ENCODE peak calls at places on chromosomes 4 and X, in eight cellular contexts. One of them, this sample, is unnamed.

GRCh38 chrX:155899366-155899765 is 18.2 kb downstream of the VAMP7 start:
- DNase-seq in uterus: no peak
- DNase-seq in Peyer's patch: no peak
- DNase-seq in stimulated activated CD8-positive, alpha-beta memory T cell treated with anti-CD3 and anti-CD28 coated beads, Interleukin-15, amount 100 ng/mL, for 24 hours: no peak
- DNase-seq in frontal cortex: no peak
- DNase-seq in CD4-positive, CD25-positive, alpha-beta regulatory T cell: no peak
- DNase-seq in LNCaP clone FGC: no peak
- DNase-seq in astrocyte of the cerebellum: no peak
- DNase-seq in this sample: no peak

GRCh38 chr4:87179751-87180150 is 40.7 kb downstream of the KLHL8 start:
- DNase-seq in uterus: no peak
- DNase-seq in Peyer's patch: no peak
- DNase-seq in stimulated activated CD8-positive, alpha-beta memory T cell treated with anti-CD3 and anti-CD28 coated beads, Interleukin-15, amount 100 ng/mL, for 24 hours: no peak
- DNase-seq in frontal cortex: no peak
- DNase-seq in CD4-positive, CD25-positive, alpha-beta regulatory T cell: no peak
- DNase-seq in LNCaP clone FGC: no peak
- DNase-seq in astrocyte of the cerebellum: peak
- DNase-seq in this sample: no peak

GRCh38 chr4:113069212-113069892 is 19.9 kb downstream of the ANK2 start:
- DNase-seq in uterus: no peak
- DNase-seq in Peyer's patch: no peak
- DNase-seq in stimulated activated CD8-positive, alpha-beta memory T cell treated with anti-CD3 and anti-CD28 coated beads, Interleukin-15, amount 100 ng/mL, for 24 hours: no peak
- DNase-seq in frontal cortex: no peak
- DNase-seq in CD4-positive, CD25-positive, alpha-beta regulatory T cell: no peak
- DNase-seq in LNCaP clone FGC: no peak
- DNase-seq in astrocyte of the cerebellum: no peak
- DNase-seq in this sample: no peak

GRCh38 chr4:107069049-107069448 is 32.9 kb upstream of the DKK2 start:
- DNase-seq in uterus: no peak
- DNase-seq in Peyer's patch: no peak
- DNase-seq in stimulated activated CD8-positive, alpha-beta memory T cell treated with anti-CD3 and anti-CD28 coated beads, Interleukin-15, amount 100 ng/mL, for 24 hours: no peak
- DNase-seq in frontal cortex: no peak
- DNase-seq in CD4-positive, CD25-positive, alpha-beta regulatory T cell: no peak
- DNase-seq in LNCaP clone FGC: no peak
- DNase-seq in astrocyte of the cerebellum: no peak
- DNase-seq in this sample: no peak

GRCh38 chr4:163535657-163536056 is 41.2 kb downstream of the TMA16 start:
- DNase-seq in uterus: no peak
- DNase-seq in Peyer's patch: no peak
- DNase-seq in stimulated activated CD8-positive, alpha-beta memory T cell treated with anti-CD3 and anti-CD28 coated beads, Interleukin-15, amount 100 ng/mL, for 24 hours: no peak
- DNase-seq in frontal cortex: no peak
- DNase-seq in CD4-positive, CD25-positive, alpha-beta regulatory T cell: no peak
- DNase-seq in LNCaP clone FGC: no peak
- DNase-seq in astrocyte of the cerebellum: no peak
- DNase-seq in this sample: no peak

GRCh38 chr4:181968371-181968770 is 274.8 kb upstream of the TENM3 start:
- DNase-seq in uterus: no peak
- DNase-seq in Peyer's patch: no peak
- DNase-seq in stimulated activated CD8-positive, alpha-beta memory T cell treated with anti-CD3 and anti-CD28 coated beads, Interleukin-15, amount 100 ng/mL, for 24 hours: no peak
- DNase-seq in frontal cortex: no peak
- DNase-seq in CD4-positive, CD25-positive, alpha-beta regulatory T cell: no peak
- DNase-seq in LNCaP clone FGC: no peak
- DNase-seq in astrocyte of the cerebellum: peak
- DNase-seq in this sample: no peak

GRCh38 chr4:174119051-174119450 is 164.4 kb downstream of the FBXO8 start:
- DNase-seq in uterus: peak
- DNase-seq in Peyer's patch: no peak
- DNase-seq in stimulated activated CD8-positive, alpha-beta memory T cell treated with anti-CD3 and anti-CD28 coated beads, Interleukin-15, amount 100 ng/mL, for 24 hours: no peak
- DNase-seq in frontal cortex: no peak
- DNase-seq in CD4-positive, CD25-positive, alpha-beta regulatory T cell: no peak
- DNase-seq in LNCaP clone FGC: no peak
- DNase-seq in astrocyte of the cerebellum: peak
- DNase-seq in this sample: no peak

GRCh38 chrX:55135171-55135570 is 46.4 kb downstream of the PAGE2 start:
- DNase-seq in uterus: peak
- DNase-seq in Peyer's patch: peak
- DNase-seq in stimulated activated CD8-positive, alpha-beta memory T cell treated with anti-CD3 and anti-CD28 coated beads, Interleukin-15, amount 100 ng/mL, for 24 hours: no peak
- DNase-seq in frontal cortex: no peak
- DNase-seq in CD4-positive, CD25-positive, alpha-beta regulatory T cell: peak
- DNase-seq in LNCaP clone FGC: no peak
- DNase-seq in astrocyte of the cerebellum: peak
- DNase-seq in this sample: peak

GRCh38 chrX:20354505-20354904 is 87.8 kb upstream of the RPS6KA3 start:
- DNase-seq in uterus: no peak
- DNase-seq in Peyer's patch: no peak
- DNase-seq in stimulated activated CD8-positive, alpha-beta memory T cell treated with anti-CD3 and anti-CD28 coated beads, Interleukin-15, amount 100 ng/mL, for 24 hours: no peak
- DNase-seq in frontal cortex: no peak
- DNase-seq in CD4-positive, CD25-positive, alpha-beta regulatory T cell: no peak
- DNase-seq in LNCaP clone FGC: no peak
- DNase-seq in astrocyte of the cerebellum: no peak
- DNase-seq in this sample: no peak

GRCh38 chr4:172865531-172866127 is 303.0 kb upstream of the GALNT7 start:
- DNase-seq in uterus: no peak
- DNase-seq in Peyer's patch: no peak
- DNase-seq in stimulated activated CD8-positive, alpha-beta memory T cell treated with anti-CD3 and anti-CD28 coated beads, Interleukin-15, amount 100 ng/mL, for 24 hours: no peak
- DNase-seq in frontal cortex: no peak
- DNase-seq in CD4-positive, CD25-positive, alpha-beta regulatory T cell: no peak
- DNase-seq in LNCaP clone FGC: no peak
- DNase-seq in astrocyte of the cerebellum: no peak
- DNase-seq in this sample: no peak

This sample was measured in mucosa of descending colon.